ENCODE peak calls at places on chromosomes 1 and 21, in six cellular contexts. O is mesenchymal stem cell; Z is glomerular endothelial cell; W is fibroblast of the aortic adventitia; G is central memory CD4-positive, alpha-beta T cell; J is A549. U is an unnamed sample.

GRCh38 chr1:82329226-82329625 is 528.5 kb downstream of the ADGRL2 start:
- DNase-seq in G (no peak), O (no peak), Z (no peak), W (no peak), J (no peak), U (no peak)

GRCh38 chr1:210373628-210373877 is 44.9 kb downstream of the HHAT start:
- DNase-seq in W (no peak), O (no peak), J (no peak), G (no peak), Z (no peak), U (no peak)

GRCh38 chr1:40232444-40232843 is 15.3 kb upstream of the TMCO2 start:
- DNase-seq in J (no peak), W (no peak), O (no peak), G (peak), Z (no peak), U (no peak)

GRCh38 chr1:76084029-76084627 is 9.6 kb downstream of the ST6GALNAC3 start:
- DNase-seq in W (no peak), G (no peak), O (no peak), J (no peak), Z (no peak), U (no peak)

GRCh38 chr1:18907021-18907913 is 4.9 kb upstream of the ALDH4A1 start:
- DNase-seq in W (peak), J (peak), Z (no peak), O (peak), G (peak), U (peak)

GRCh38 chr1:24186031-24186710 is 918 bp downstream of the IFNLR1 start:
- DNase-seq in O (no peak), W (no peak), J (no peak), Z (no peak), G (no peak), U (no peak)

GRCh38 chr21:39666681-39667315 is 54.1 kb downstream of the B3GALT5 start:
- DNase-seq in J (no peak), G (no peak), O (no peak), W (no peak), Z (no peak), U (no peak)

GRCh38 chr1:241817331-241817792 is 30.6 kb upstream of the EXO1 start:
- DNase-seq in G (no peak), O (peak), W (peak), Z (no peak), J (no peak), U (no peak)

GRCh38 chr1:85888961-85889360 is 180.7 kb upstream of the ZNHIT6 start:
- DNase-seq in J (no peak), G (no peak), W (peak), O (no peak), Z (no peak), U (no peak)

GRCh38 chr1:42429623-42430022 is 26.2 kb downstream of the ZMYND12 start:
- DNase-seq in J (no peak), G (no peak), O (no peak), Z (no peak), W (no peak), U (peak)

GRCh38 chr21:32364387-32364786 is 28.4 kb downstream of the URB1 start:
- DNase-seq in Z (no peak), G (no peak), W (peak), O (no peak), J (no peak), U (peak)

GRCh38 chr1:244219802-244220201 is 168.7 kb downstream of the ZBTB18 start:
- DNase-seq in W (no peak), J (no peak), G (no peak), O (no peak), Z (no peak), U (no peak)

GRCh38 chr1:33317946-33318345 is 3.0 kb downstream of the A3GALT2 start:
- DNase-seq in Z (no peak), O (no peak), W (no peak), J (no peak), G (no peak), U (no peak)

GRCh38 chr1:48003741-48004503 is 6.7 kb upstream of the TRABD2B start:
- DNase-seq in G (no peak), J (no peak), W (no peak), O (no peak), Z (no peak), U (no peak)

U was measured in HepG2.